ENCODE peak calls at places on chromosome 16, in seven cellular contexts. P is fibroblast of lung, J is left ventricle myocardium inferior, Q is dorsolateral prefrontal cortex, B is fibroblast of pulmonary artery, W is omental fat pad, L is IMR-90. T is an unnamed sample.

GRCh38 chr16:28522792-28523191 is 16.0 kb downstream of the NUPR1 start:
- DNase-seq in B (no peak), W (no peak), P (no peak), J (no peak), Q (no peak), L (no peak), T (no peak)

GRCh38 chr16:11232852-11233726 is 22.9 kb downstream of the SOCS1 start:
- DNase-seq in W (no peak), J (no peak), Q (no peak), P (no peak), L (no peak), B (no peak), T (no peak)

GRCh38 chr16:50604610-50605009 is 56.4 kb downstream of the NKD1 start:
- DNase-seq in J (no peak), P (no peak), B (no peak), L (no peak), W (no peak), Q (no peak), T (no peak)

GRCh38 chr16:26857371-26857770 is 209.4 kb upstream of the C16orf82 start:
- DNase-seq in W (no peak), P (no peak), Q (no peak), L (no peak), B (no peak), J (no peak), T (no peak)

GRCh38 chr16:87390641-87391323 is 1.4 kb upstream of the MAP1LC3B start:
- DNase-seq in J (peak), Q (no peak), B (no peak), W (no peak), L (no peak), P (no peak), T (no peak)

GRCh38 chr16:89363621-89364393 is 126.6 kb downstream of the ANKRD11 start:
- DNase-seq in L (peak), Q (no peak), J (no peak), B (peak), W (no peak), P (peak), T (peak)

GRCh38 chr16:26816885-26817571 is 249.7 kb upstream of the C16orf82 start:
- DNase-seq in W (no peak), J (no peak), B (no peak), Q (no peak), L (peak), P (peak), T (peak)

GRCh38 chr16:82119405-82119804 is 50.6 kb downstream of the MPHOSPH6 start:
- DNase-seq in Q (no peak), B (no peak), P (no peak), J (no peak), W (no peak), L (no peak), T (no peak)

GRCh38 chr16:24367186-24367585 is 111.1 kb downstream of the CACNG3 start:
- DNase-seq in J (no peak), L (no peak), P (no peak), Q (no peak), W (no peak), B (no peak), T (no peak)

GRCh38 chr16:23552171-23552570 is 5.0 kb downstream of the EARS2 start:
- DNase-seq in B (no peak), P (no peak), W (no peak), L (no peak), Q (no peak), J (no peak), T (no peak)

GRCh38 chr16:66223176-66223780 is 143.2 kb upstream of the CDH5 start:
- DNase-seq in L (peak), J (no peak), Q (no peak), P (peak), B (peak), W (no peak), T (no peak)

GRCh38 chr16:15509593-15510520 is 75.5 kb downstream of the BMERB1 start:
- DNase-seq in Q (no peak), J (no peak), B (peak), P (peak), L (peak), W (no peak), T (peak)

GRCh38 chr16:11112723-11113348 is 143.2 kb downstream of the SOCS1 start:
- DNase-seq in W (no peak), B (no peak), J (no peak), P (no peak), Q (no peak), L (no peak), T (no peak)

GRCh38 chr16:88390760-88391496 is 8.2 kb downstream of the ZNF469 start:
- DNase-seq in L (no peak), J (peak), P (no peak), W (no peak), B (no peak), Q (no peak), T (no peak)

GRCh38 chr16:87812200-87812656 is 46.4 kb upstream of the KLHDC4 start:
- DNase-seq in J (no peak), L (no peak), W (no peak), P (no peak), Q (no peak), B (no peak), T (no peak)

GRCh38 chr16:12341966-12342365 is 365.4 kb downstream of the SNX29 start:
- DNase-seq in J (no peak), P (no peak), L (peak), Q (no peak), B (no peak), W (no peak), T (peak)

GRCh38 chr16:50314665-50315064 is 48.3 kb downstream of the ADCY7 start:
- DNase-seq in B (no peak), Q (no peak), W (no peak), J (no peak), L (no peak), P (no peak), T (no peak)

GRCh38 chr16:6482861-6483530 is 849.6 kb upstream of the RBFOX1 start:
- DNase-seq in L (no peak), J (no peak), P (no peak), W (no peak), B (no peak), Q (peak), T (no peak)

GRCh38 chr16:3999479-3999868 is 116.8 kb downstream of the ADCY9 start:
- DNase-seq in B (peak), L (peak), P (peak), W (no peak), J (peak), Q (peak), T (peak)

GRCh38 chr16:75471723-75472634 is 7.5 kb upstream of the TMEM170A start:
- DNase-seq in B (peak), P (peak), L (peak), Q (peak), W (no peak), J (no peak), T (peak)

GRCh38 chr16:67282447-67282805 is 3.1 kb downstream of the PLEKHG4 start:
- DNase-seq in P (no peak), W (no peak), L (no peak), B (no peak), Q (no peak), J (no peak), T (no peak)

DNA sequence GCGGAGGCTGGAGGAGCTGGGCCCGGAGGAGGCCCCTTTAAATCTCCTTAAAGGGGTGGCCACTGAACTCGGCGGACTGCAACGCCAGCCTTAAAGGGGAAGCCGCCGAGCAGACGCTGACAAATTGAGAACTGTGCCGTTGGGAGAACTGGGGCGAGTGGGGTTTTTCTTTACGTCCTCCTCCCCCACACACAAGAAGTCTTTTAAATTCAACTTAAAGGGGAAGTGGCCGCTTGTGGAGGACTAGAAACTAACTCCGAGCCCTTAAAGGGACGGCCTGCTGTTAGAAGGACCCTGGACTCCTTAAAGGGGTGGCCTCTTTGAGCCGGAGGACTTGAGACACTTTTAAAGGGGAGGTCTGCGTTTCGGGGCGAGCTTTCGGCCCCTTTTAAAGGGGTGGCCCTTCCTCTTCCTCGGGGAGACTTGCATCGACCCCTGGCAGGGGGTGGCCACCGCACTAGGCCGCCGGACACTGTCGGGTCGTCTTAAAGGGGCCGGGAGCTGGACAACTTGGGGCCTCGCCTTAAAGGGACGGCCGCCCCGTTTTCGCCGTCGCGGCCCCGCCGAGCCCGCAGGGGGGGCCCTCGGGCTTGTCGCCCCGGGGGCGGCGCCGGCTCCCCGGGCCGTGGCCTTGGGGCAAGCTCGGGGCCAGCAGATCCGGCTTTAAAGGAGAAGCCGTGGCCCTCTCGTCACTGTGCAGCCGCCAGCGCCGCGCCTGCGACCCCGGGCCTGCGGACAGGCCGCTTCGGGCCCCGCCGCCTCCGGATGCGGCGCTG is 688 bp downstream of the FBRS start:
- DNase-seq in P (peak), J (peak), W (peak), L (peak), B (peak), Q (peak), T (peak)
- TF ChIP-seq CTCF in P (no peak), J (peak), W (no peak), L (peak), B (no peak), Q (no peak), T (peak)

GRCh38 chr16:85173981-85174751 is 61.9 kb upstream of the CIBAR2 start:
- DNase-seq in Q (no peak), B (peak), L (peak), P (peak), W (no peak), J (no peak), T (peak)

GRCh38 chr16:85173077-85173980 is 61.1 kb upstream of the CIBAR2 start:
- DNase-seq in P (peak), W (no peak), Q (no peak), B (peak), L (peak), J (no peak), T (peak)

GRCh38 chr16:85171809-85172464 is 59.7 kb upstream of the CIBAR2 start:
- DNase-seq in L (no peak), Q (no peak), P (no peak), B (peak), W (no peak), J (no peak), T (no peak)

GRCh38 chr16:85171004-85171808 is 58.9 kb upstream of the CIBAR2 start:
- DNase-seq in W (no peak), J (no peak), P (no peak), B (no peak), Q (no peak), L (no peak), T (no peak)

DNA sequence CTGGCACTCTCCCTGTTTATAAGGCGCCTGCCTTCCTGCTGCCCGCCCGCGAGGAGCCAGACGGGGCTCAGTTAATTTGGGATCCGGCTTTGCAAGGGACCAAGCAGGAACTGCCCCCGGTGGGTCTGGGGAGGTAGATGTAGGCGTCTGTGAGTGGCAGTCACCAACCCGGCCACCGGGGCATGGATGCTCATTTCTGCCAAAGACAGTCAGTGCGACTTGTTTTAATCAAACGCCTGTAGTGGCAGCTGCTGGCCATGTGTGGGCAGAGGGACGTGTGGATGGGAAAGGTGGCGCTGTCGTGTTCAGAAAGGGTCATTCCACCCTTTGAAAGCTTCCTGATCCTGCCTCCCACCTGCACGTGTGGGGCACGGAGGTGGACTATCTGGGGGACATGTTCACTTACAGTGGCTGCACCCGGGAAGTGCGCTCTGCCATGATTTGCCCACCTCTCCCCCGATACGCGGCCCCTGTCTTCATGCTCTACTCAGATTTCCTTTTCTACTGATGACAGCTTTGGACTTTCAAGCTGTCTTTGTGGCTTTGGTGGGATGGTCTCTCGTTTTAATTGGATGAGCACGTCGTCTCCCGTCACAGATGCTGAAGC is 60.3 kb upstream of the CIBAR2 start:
- DNase-seq in J (no peak), W (no peak), Q (peak), P (peak), B (peak), L (peak), T (peak)
- TF ChIP-seq CTCF in J (peak), W (no peak), Q (no peak), P (peak), B (peak), L (peak), T (peak)

DNA sequence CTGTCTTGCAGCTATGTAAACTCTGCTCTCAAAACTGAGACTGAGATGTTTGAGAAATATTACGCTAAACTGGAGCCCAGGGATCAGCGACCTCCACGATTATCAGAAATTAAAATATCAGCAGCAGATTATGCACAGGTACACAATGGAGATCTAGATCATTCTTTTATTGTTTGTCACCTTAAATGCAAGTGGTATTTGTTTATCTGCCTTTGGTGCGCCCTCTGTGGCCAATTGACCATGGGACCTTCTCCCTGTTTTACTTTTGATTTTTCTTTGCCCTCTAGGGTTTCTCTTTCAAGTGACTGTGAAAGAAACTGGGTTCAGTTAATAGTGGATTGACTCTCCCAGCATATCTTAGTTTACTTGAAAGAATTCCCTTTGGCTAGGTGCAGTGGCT is 42.1 kb downstream of the PRSS54 start:
- DNase-seq in L (no peak), W (no peak), Q (no peak), P (no peak), B (no peak), J (no peak), T (no peak)
- TF ChIP-seq CTCF in L (no peak), W (no peak), Q (no peak), P (no peak), B (no peak), J (no peak), T (no peak)

DNA sequence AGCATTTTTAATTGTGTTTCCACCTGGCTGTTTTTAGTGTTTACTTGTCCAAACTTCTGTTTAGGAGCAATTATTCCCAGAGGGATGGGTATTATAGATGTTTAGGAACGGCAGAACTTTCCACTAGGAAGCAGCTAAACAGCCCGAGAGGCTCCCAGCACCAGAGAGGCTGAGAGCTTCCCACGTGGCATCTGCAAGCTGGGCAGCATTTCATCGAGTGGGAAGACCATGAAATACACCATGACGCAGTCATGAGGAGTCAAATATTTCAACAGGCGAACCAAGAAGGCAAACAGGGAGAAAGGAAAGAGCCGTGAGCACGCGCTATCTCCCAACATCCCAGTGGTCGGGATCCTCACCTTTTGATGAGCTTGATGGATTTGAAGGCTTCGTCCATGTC is 24.1 kb downstream of the TMEM204 start:
- DNase-seq in Q (peak), L (no peak), B (no peak), P (no peak), W (no peak), J (no peak), T (no peak)
- TF ChIP-seq CTCF in Q (no peak), L (no peak), B (no peak), P (no peak), W (no peak), J (no peak), T (no peak)

DNA sequence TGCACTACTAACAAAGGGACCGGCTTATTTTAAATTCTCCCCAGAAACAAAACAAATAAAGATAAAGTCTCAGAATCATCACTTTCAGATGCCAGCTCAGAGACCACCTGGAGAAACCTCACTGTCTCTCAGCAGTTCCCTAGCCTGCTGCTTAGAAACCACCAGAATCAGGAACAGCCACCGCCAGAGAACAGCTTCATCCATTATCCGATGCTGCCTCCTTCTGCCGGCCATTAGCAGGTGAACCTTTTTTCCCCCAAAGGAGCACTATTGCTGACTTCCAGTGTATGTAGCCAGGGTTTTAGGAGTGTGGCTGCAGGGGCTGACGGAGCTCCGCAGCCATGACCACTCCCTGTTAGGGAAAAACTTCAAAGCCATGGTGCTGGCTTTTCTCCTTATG is 171.2 kb upstream of the DYNLRB2 start:
- DNase-seq in P (peak), L (peak), B (peak), J (no peak), W (no peak), Q (peak), T (peak)
- TF ChIP-seq CTCF in P (peak), L (peak), B (peak), J (peak), W (no peak), Q (peak), T (peak)

GRCh38 chr16:19434584-19434983 is 16.9 kb downstream of the TMC5 start:
- DNase-seq in W (no peak), L (no peak), B (no peak), P (no peak), Q (no peak), J (no peak), T (no peak)

GRCh38 chr16:19439483-19439882 is 21.8 kb downstream of the TMC5 start:
- DNase-seq in Q (no peak), B (no peak), J (no peak), P (no peak), W (no peak), L (no peak), T (no peak)

GRCh38 chr16:19436540-19436939 is 18.9 kb downstream of the TMC5 start:
- DNase-seq in Q (no peak), W (no peak), L (no peak), P (no peak), J (no peak), B (no peak), T (no peak)

GRCh38 chr16:19437280-19437679 is 19.6 kb downstream of the TMC5 start:
- DNase-seq in L (no peak), Q (no peak), B (no peak), J (no peak), P (no peak), W (no peak), T (no peak)

GRCh38 chr16:19438739-19439138 is 21.1 kb downstream of the TMC5 start:
- DNase-seq in L (no peak), P (no peak), J (no peak), W (no peak), Q (no peak), B (no peak), T (no peak)
- TF ChIP-seq CTCF in L (no peak), P (no peak), J (no peak), W (no peak), Q (no peak), B (no peak), T (no peak)

DNA sequence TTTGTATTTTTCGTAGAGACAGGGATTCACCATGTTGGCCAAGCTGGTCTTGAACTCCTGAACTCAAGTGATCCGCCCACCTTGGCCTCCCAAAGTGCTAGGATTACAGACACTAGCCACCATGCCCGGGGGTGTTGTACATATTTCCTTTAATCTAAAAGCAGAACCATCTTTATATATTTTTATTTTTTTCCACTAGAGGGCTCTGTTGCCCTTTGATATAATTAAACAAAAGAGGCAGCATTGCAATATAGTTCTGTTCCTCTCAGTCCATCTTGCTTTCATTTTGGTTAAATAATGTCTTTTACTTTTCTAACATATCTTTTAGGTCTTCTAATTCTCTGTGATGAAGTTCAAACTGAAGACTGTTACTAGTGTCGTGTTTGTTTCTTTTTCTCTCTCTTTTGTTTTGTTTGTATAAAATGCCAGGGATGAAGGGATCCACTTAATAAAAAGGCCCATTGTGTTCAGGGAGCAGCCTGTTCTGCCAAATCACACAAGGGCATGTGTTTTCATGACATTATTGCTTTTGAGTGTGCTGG is 23.4 kb downstream of the WWOX start:
- DNase-seq in J (no peak), P (peak), L (peak), W (no peak), Q (no peak), B (peak), T (peak)
- TF ChIP-seq CTCF in J (peak), P (peak), L (peak), W (no peak), Q (peak), B (peak), T (peak)

GRCh38 chr16:589658-590159 is at the start of gene RAB40C:
- DNase-seq in B (peak), P (peak), L (peak), J (peak), Q (peak), W (peak), T (peak)
- TF ChIP-seq CTCF in B (no peak), P (no peak), L (peak), J (no peak), Q (no peak), W (no peak), T (peak)

DNA sequence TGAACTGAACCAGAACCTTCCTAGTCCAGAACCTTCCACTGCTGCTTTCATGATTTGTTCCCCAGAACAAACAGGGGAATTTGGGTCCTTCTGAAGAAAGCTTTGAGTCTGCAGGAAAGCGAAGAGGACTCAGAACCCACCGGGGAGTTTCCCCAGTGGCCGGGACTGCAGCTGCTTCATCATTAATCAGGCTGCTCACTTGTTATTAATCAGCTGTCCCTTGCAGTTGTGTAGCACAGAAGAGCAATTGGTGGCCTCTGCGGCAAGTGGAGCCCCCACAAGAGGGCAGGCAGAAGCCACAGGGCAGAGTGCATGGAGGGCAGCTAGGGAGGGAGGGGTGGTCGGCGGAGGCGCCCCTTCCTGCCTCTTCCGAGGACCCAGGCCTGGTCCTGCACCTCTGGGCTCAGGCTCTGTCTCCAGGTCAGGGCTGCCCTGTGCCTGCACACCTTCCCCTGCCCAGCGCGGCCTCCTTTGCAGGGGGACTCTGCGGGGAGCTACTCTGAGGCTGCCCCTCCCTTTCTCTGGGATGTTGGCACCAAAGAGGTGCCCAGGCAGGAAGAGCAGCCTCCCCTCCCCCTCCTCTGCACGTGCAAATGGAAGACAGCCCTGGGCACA is 6.9 kb downstream of the CCL17 start:
- DNase-seq in P (no peak), Q (no peak), J (no peak), L (no peak), B (no peak), W (no peak), T (no peak)
- TF ChIP-seq CTCF in P (no peak), Q (no peak), J (no peak), L (no peak), B (no peak), W (no peak), T (no peak)

T was measured in HFFc6.